ENCODE peak calls at places on chromosomes 11 and 22, in nine cellular contexts. K is fibroblast of lung, X is mesothelial cell of epicardium, E is cardiac fibroblast, Q is OCI-LY7, V is right lobe of liver, A is fibroblast of villous mesenchyme, N is pancreas, G is stomach. O is an unnamed sample.

GRCh38 chr11:117809236-117810055 is 12.4 kb upstream of the DSCAML1 start:
- DNase-seq in N (no peak), E (peak), A (peak), V (no peak), Q (no peak), X (no peak), K (peak), G (peak), O (peak)

GRCh38 chr22:45159652-45160462 is 3.9 kb upstream of the NUP50 start:
- DNase-seq in G (peak), Q (no peak), V (no peak), N (no peak), A (peak), K (peak), X (no peak), E (peak), O (peak)

GRCh38 chr11:69425895-69426544 is 55.4 kb upstream of the LINC01488 start:
- DNase-seq in V (no peak), X (no peak), G (no peak), A (no peak), N (no peak), Q (no peak), K (no peak), E (no peak), O (no peak)

GRCh38 chr11:130165601-130166456 is 6.2 kb downstream of the ST14 start:
- DNase-seq in Q (peak), G (no peak), N (no peak), A (no peak), K (no peak), X (no peak), E (no peak), V (no peak), O (no peak)

GRCh38 chr11:67356867-67357561 is 3.7 kb upstream of the POLD4 start:
- DNase-seq in G (peak), K (peak), V (no peak), N (peak), Q (peak), A (peak), X (no peak), E (peak), O (peak)

GRCh38 chr11:133934599-133935550 is 21.9 kb downstream of the IGSF9B start:
- DNase-seq in Q (no peak), N (no peak), A (no peak), E (peak), K (peak), G (no peak), V (no peak), X (no peak), O (peak)

GRCh38 chr11:111777094-111778046 is 11.2 kb upstream of the PPP2R1B start:
- DNase-seq in K (peak), A (peak), G (no peak), E (peak), N (no peak), V (peak), Q (peak), X (no peak), O (peak)

GRCh38 chr11:57340228-57340627 is 2.1 kb downstream of the P2RX3 start:
- DNase-seq in N (no peak), K (peak), X (no peak), V (no peak), A (peak), Q (no peak), G (no peak), E (peak), O (no peak)

GRCh38 chr11:41377709-41378394 is 81.6 kb downstream of the LRRC4C start:
- DNase-seq in E (no peak), V (peak), Q (no peak), N (no peak), X (no peak), K (no peak), A (no peak), G (no peak), O (no peak)

GRCh38 chr11:104073950-104074349 is 37.5 kb downstream of the DDI1 start:
- DNase-seq in E (no peak), N (no peak), V (no peak), K (peak), X (no peak), Q (peak), G (no peak), A (peak), O (no peak)

GRCh38 chr11:128422576-128423370 is 164.6 kb downstream of the ETS1 start:
- DNase-seq in X (no peak), V (no peak), K (no peak), Q (no peak), E (no peak), A (no peak), G (peak), N (no peak), O (no peak)

GRCh38 chr11:75771646-75772410 is 3.2 kb downstream of the DGAT2 start:
- DNase-seq in Q (no peak), G (peak), X (no peak), V (peak), E (peak), A (peak), K (peak), N (no peak), O (no peak)

GRCh38 chr11:124113890-124114289 is 1.4 kb upstream of the VWA5A start:
- DNase-seq in K (no peak), Q (no peak), E (peak), G (no peak), A (peak), N (no peak), V (no peak), X (no peak), O (no peak)

GRCh38 chr22:44576311-44577260 is 78.6 kb upstream of the RTL6 start:
- DNase-seq in V (peak), X (no peak), G (no peak), N (peak), K (no peak), Q (no peak), E (no peak), A (no peak), O (no peak)

GRCh38 chr11:108866781-108867180 is 201.9 kb downstream of the DDX10 start:
- DNase-seq in X (no peak), K (no peak), Q (no peak), E (no peak), A (no peak), N (no peak), G (no peak), V (no peak), O (no peak)

GRCh38 chr11:30488304-30488998 is 97.7 kb downstream of the MPPED2 start:
- DNase-seq in K (peak), N (peak), G (peak), Q (no peak), V (peak), A (peak), X (no peak), E (peak), O (peak)

GRCh38 chr11:44811841-44812448 is 85.2 kb downstream of the TSPAN18 start:
- DNase-seq in A (no peak), V (no peak), E (no peak), Q (no peak), N (no peak), X (no peak), G (no peak), K (peak), O (no peak)

GRCh38 chr11:36417154-36417553 is 92.9 kb downstream of the TRAF6 start:
- DNase-seq in Q (no peak), A (no peak), X (no peak), K (no peak), G (no peak), N (no peak), V (no peak), E (no peak), O (no peak)

GRCh38 chr22:28815729-28816128 is 15.4 kb upstream of the XBP1 start:
- DNase-seq in A (no peak), V (no peak), X (no peak), G (no peak), Q (no peak), N (no peak), K (no peak), E (no peak), O (no peak)

GRCh38 chr11:44505591-44506054 is 59.8 kb upstream of the CD82 start:
- DNase-seq in X (no peak), N (no peak), V (no peak), K (peak), A (peak), G (no peak), Q (no peak), E (peak), O (no peak)

GRCh38 chr11:28133146-28133545 is 25.0 kb downstream of the METTL15 start:
- DNase-seq in K (peak), X (no peak), A (no peak), G (no peak), V (no peak), N (no peak), Q (no peak), E (no peak), O (no peak)

GRCh38 chr22:27578937-27579617 is 222.5 kb downstream of the MN1 start:
- DNase-seq in K (peak), G (no peak), E (peak), N (no peak), V (no peak), A (peak), X (no peak), Q (no peak), O (no peak)

GRCh38 chr11:30113326-30113873 is 96.6 kb upstream of the KCNA4 start:
- DNase-seq in E (no peak), V (no peak), A (no peak), Q (no peak), G (no peak), X (no peak), K (no peak), N (no peak), O (no peak)

DNA sequence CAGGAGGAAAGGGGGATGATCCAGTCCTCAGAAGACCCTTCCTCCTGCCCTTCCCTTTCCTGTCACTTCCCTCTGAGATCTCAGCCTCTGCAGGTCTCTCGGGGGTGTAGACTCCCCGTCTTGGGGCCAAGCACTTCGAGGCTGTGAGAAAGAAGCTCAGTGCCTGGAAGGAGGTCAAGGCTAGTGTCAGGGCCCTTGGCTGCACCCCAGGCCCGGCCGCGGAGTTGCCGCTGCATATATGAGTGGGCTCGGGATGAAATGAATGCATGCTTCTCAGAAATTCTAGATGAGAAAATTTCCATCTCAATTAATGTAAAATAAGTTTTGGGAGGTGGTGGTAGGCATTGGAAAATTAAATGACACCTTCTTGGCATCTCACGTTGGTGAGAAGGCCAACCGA is 1313.7 kb downstream of the BRD1 start:
- DNase-seq in G (no peak), E (no peak), K (no peak), V (no peak), N (no peak), Q (no peak), X (no peak), A (no peak), O (no peak)
- TF ChIP-seq CTCF in G (no peak), E (no peak), K (no peak), V (no peak), N (no peak), Q (no peak), X (no peak), A (no peak), O (no peak)

GRCh38 chr11:2165571-2165970 is 4.6 kb upstream of the INS start:
- DNase-seq in Q (no peak), X (no peak), A (no peak), E (no peak), N (no peak), V (no peak), K (no peak), G (no peak), O (no peak)
- TF ChIP-seq CTCF in Q (no peak), X (no peak), A (no peak), E (no peak), N (no peak), V (no peak), K (no peak), G (no peak), O (no peak)

GRCh38 chr11:101083334-101083733 is 46.3 kb downstream of the PGR start:
- DNase-seq in G (no peak), K (no peak), X (no peak), N (no peak), A (no peak), E (no peak), V (no peak), Q (no peak), O (no peak)
- TF ChIP-seq CTCF in G (no peak), K (no peak), X (no peak), N (no peak), A (no peak), E (no peak), V (no peak), Q (no peak), O (no peak)

DNA sequence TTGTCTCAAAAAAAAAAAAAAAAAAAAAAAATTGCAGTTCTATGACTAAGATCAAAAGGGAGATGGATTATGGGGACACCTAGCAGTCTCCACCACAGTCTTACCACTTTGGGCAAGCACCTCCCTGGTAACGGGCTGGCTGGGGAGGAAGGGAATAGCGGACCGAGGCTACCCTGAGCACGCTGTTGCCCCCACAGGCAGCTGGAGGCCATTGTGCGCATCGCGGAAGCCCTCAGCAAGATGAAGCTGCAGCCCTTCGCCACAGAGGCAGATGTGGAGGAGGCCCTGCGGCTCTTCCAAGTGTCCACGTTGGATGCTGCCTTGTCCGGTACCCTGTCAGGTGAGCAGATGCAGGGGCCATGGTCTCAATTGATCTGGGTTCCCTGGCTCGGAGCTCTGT is 21.2 kb downstream of the MCM5 start:
- DNase-seq in V (no peak), E (no peak), Q (no peak), K (no peak), X (no peak), G (no peak), A (no peak), N (no peak), O (no peak)
- TF ChIP-seq CTCF in V (no peak), E (no peak), Q (no peak), K (no peak), X (no peak), G (no peak), A (no peak), N (no peak), O (no peak)

DNA sequence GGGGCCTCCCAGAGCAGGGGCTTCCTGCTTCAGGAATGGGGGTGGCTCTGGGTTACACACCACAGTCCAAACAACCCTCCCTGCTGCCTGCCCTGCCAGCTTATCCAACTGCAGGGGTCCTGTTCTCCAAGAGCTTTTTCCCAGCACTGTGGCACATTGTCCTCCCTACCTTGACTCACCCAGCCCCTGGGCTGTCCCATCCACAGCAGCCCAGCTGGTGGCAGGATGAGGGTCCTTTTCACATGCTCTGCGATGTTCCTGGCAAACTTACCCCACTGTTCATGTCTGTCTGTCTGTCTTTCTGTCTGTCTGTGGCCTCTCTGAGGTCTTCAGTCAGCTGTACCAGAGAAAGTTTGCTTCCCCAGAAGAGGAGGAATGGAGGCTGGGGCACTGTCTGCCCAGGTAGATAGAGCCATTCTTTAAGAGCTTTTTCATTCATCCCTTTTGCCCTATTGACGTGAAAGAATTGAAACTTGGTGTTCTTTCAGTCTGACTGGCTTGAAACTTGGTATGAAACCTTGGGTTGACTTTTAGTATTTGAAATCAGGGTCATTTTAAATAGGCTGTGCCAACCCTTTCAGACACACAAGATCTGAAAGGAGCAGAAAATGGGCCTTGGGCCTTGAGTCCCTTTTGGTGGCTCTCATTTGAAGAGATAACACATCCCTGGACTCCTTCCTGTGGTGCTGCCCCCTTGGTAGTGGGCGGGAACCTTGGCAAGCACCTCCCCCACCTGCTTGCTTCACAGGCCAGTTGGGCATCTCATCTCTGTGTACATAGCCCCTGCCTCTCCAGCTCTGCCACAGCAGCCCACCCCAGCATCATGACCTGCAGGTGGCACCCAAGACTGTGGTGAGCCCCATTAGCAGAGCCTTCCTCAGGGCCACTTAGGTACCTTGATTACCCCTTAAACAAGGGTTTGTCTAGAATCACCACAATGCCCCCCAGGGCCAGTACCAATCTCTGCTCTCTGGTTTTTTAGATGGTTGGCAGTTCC is 74.6 kb upstream of the SUSD2 start:
- DNase-seq in A (no peak), Q (peak), X (no peak), N (no peak), G (no peak), V (no peak), E (peak), K (no peak), O (no peak)
- TF ChIP-seq CTCF in A (peak), Q (peak), X (no peak), N (no peak), G (no peak), V (no peak), E (peak), K (no peak), O (no peak)

GRCh38 chr11:61892085-61892370 is 683 bp upstream of the FADS3 start:
- DNase-seq in G (no peak), X (no peak), A (no peak), E (no peak), N (no peak), V (no peak), K (no peak), Q (peak), O (no peak)
- TF ChIP-seq CTCF in G (no peak), X (no peak), A (no peak), E (no peak), N (no peak), V (no peak), K (no peak), Q (peak), O (no peak)

GRCh38 chr11:119094816-119095065 is 6.9 kb downstream of the DPAGT1 start:
- DNase-seq in N (peak), E (peak), Q (no peak), G (peak), K (peak), V (peak), X (peak), A (peak), O (peak)
- TF ChIP-seq CTCF in N (peak), E (peak), Q (peak), G (peak), K (peak), V (peak), X (peak), A (peak), O (peak)

DNA sequence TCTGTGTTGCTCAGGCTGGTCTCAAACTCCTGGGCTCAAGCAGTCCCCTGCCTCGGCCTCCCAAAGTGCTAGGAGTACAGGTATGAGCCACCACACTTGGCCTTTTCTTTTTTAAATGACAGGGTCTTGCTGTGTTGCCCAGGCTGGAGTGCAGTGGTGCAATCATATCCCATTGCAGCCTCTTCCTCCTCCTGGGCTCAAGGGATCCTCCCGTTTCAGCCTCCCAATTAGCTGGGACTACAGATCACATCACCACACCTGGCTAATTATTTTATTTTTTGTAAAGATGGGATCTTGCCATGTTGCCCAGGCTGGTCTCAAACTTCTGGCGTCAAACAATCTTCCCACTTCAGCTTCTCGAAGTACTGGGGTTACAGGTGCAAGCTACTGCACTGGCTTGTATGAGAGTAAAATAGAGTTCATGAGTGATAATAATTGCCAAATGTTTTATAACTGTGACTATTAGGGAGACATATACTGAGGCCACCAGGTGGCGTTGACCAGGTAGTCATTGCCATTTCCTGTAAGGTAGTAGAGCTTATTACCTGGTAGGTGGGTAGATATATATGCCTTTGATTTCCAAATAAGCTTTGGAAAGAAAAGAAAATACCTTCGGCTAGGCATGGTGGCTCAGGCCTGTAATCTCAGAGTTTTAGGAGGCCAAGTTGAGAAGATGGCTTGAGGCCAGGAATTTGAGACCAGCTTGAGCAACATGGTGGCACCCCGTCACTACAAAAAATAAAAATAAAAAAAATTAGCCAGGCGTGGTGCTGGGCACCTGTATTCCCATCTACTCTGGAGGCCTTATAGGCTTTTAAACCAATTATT is 5.4 kb downstream of the FDX1 start:
- DNase-seq in A (no peak), V (no peak), K (no peak), Q (peak), G (peak), X (no peak), N (peak), E (peak), O (peak)
- TF ChIP-seq CTCF in A (no peak), V (peak), K (no peak), Q (peak), G (no peak), X (no peak), N (no peak), E (no peak), O (peak)